ENCODE peak calls at places on chromosome 5, in five cellular contexts. F is astrocyte of the spinal cord, H is HFF-Myc, Q is heart left ventricle, R is lower leg skin. E is an unnamed sample.

GRCh38 chr5:143393516-143393915 is 10.0 kb downstream of the NR3C1 start:
- DNase-seq in F (no peak), H (no peak), Q (no peak), R (no peak), E (no peak)

GRCh38 chr5:39177629-39177959 is 41.8 kb downstream of the FYB1 start:
- DNase-seq in F (no peak), H (no peak), Q (no peak), R (no peak), E (no peak)

GRCh38 chr5:99141534-99142135 is 212.8 kb upstream of the CHD1 start:
- DNase-seq in F (no peak), H (no peak), Q (no peak), R (no peak), E (no peak)

GRCh38 chr5:55868846-55869245 is 17.7 kb downstream of the IL31RA start:
- DNase-seq in F (peak), H (peak), Q (no peak), R (no peak), E (no peak)

GRCh38 chr5:38579105-38579504 is 22.7 kb upstream of the LIFR start:
- DNase-seq in F (no peak), H (no peak), Q (no peak), R (no peak), E (no peak)

GRCh38 chr5:88045931-88046461 is 222.6 kb downstream of the TMEM161B start:
- DNase-seq in F (peak), H (no peak), Q (no peak), R (no peak), E (no peak)

GRCh38 chr5:73672130-73672529 is 46.1 kb downstream of the ARHGEF28 start:
- DNase-seq in F (no peak), H (no peak), Q (no peak), R (no peak), E (no peak)

GRCh38 chr5:133404724-133405123 is 207.6 kb downstream of the FSTL4 start:
- DNase-seq in F (no peak), H (no peak), Q (no peak), R (no peak), E (peak)

GRCh38 chr5:149550267-149550582 is 1.0 kb downstream of the CSNK1A1 start:
- DNase-seq in F (peak), H (no peak), Q (no peak), R (no peak), E (no peak)

GRCh38 chr5:172868924-172869565 is 35.0 kb downstream of the ERGIC1 start:
- DNase-seq in F (peak), H (no peak), Q (peak), R (peak), E (no peak)

GRCh38 chr5:161086456-161086855 is 234.4 kb upstream of the ATP10B start:
- DNase-seq in F (peak), H (no peak), Q (no peak), R (no peak), E (no peak)

GRCh38 chr5:1167728-1168709 is 33.4 kb upstream of the SLC6A19 start:
- DNase-seq in F (peak), H (peak), Q (peak), R (peak), E (no peak)

GRCh38 chr5:171644536-171644935 is 141.1 kb upstream of the SMIM23 start:
- DNase-seq in F (no peak), H (no peak), Q (no peak), R (no peak), E (no peak)

GRCh38 chr5:118919016-118919415 is 69.3 kb downstream of the DTWD2 start:
- DNase-seq in F (peak), H (peak), Q (no peak), R (no peak), E (no peak)

GRCh38 chr5:128038641-128039040 is 44.9 kb upstream of the SLC12A2 start:
- DNase-seq in F (peak), H (no peak), Q (no peak), R (no peak), E (no peak)

GRCh38 chr5:55897905-55898304 is 46.7 kb downstream of the IL31RA start:
- DNase-seq in F (peak), H (peak), Q (no peak), R (peak), E (peak)

GRCh38 chr5:101364469-101364868 is 461.4 kb upstream of the ST8SIA4 start:
- DNase-seq in F (no peak), H (no peak), Q (no peak), R (peak), E (no peak)

GRCh38 chr5:60789541-60789940 is 54.5 kb downstream of the ELOVL7 start:
- DNase-seq in F (no peak), H (no peak), Q (no peak), R (no peak), E (no peak)

GRCh38 chr5:148147415-148147814 is 20.9 kb upstream of the SPINK14 start:
- DNase-seq in F (no peak), H (no peak), Q (no peak), R (no peak), E (no peak)

GRCh38 chr5:147101654-147102053 is 133.2 kb upstream of the STK32A start:
- DNase-seq in F (peak), H (no peak), Q (no peak), R (no peak), E (no peak)

GRCh38 chr5:160959804-160960203 is 107.8 kb upstream of the ATP10B start:
- DNase-seq in F (no peak), H (no peak), Q (no peak), R (peak), E (no peak)

GRCh38 chr5:131164931-131165727 is at the start of gene HINT1:
- DNase-seq in F (peak), H (peak), Q (peak), R (peak), E (peak)
- TF ChIP-seq CTCF in F (peak), H (no peak), Q (peak), R (no peak), E (no peak)

DNA sequence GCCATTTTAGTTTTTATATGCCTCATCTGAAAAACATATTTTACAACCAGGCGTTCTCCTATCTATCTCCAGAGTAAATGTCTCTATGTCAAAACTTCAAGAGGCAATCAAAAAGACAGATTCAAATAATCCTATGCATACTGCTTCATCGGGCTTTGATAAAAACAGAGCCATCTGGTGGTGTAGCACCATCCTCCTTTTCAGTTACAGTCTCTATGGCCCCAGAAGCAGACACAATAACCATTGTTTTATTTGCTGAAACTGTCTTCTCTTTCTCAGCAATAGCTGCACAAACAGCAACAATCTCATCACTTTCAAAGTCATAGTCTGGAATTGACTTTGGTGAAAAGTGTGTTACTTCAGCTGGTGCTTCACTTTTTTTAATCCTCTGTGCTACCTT is 36.3 kb downstream of the PTGER4 start:
- DNase-seq in F (no peak), H (no peak), Q (no peak), R (no peak), E (no peak)
- TF ChIP-seq CTCF in F (peak), H (peak), Q (no peak), R (no peak), E (no peak)

DNA sequence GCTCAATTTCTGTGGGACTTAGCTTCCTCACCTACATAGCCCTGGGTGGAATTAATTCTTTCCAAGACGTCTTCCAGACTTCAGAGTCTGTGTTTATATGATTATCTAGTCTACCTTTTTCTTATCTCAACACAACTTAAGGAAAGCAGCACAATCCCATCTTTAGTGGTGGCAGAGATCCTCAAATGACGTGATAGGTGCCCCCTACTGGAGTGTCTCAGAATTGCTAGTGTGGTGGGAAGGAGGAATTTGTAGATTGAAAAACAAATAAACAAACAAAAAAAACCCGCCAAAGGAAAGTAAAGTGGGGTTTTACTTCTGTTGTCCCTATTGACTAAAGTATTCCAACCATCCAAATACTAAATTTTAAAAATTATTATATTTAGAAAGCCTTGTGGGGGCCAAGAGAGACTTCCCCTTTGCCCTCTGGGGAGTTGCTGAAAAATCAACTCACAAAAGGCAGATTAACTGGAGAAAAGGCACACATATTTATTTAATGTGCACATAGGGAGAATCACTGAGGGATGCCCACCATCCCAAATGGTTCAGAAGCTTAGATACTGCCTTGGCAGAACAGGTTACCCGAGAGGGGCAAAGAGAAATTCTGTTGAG is 283.3 kb downstream of the TMEM167A start:
- DNase-seq in F (peak), H (peak), Q (no peak), R (no peak), E (no peak)
- TF ChIP-seq CTCF in F (peak), H (peak), Q (peak), R (no peak), E (peak)

DNA sequence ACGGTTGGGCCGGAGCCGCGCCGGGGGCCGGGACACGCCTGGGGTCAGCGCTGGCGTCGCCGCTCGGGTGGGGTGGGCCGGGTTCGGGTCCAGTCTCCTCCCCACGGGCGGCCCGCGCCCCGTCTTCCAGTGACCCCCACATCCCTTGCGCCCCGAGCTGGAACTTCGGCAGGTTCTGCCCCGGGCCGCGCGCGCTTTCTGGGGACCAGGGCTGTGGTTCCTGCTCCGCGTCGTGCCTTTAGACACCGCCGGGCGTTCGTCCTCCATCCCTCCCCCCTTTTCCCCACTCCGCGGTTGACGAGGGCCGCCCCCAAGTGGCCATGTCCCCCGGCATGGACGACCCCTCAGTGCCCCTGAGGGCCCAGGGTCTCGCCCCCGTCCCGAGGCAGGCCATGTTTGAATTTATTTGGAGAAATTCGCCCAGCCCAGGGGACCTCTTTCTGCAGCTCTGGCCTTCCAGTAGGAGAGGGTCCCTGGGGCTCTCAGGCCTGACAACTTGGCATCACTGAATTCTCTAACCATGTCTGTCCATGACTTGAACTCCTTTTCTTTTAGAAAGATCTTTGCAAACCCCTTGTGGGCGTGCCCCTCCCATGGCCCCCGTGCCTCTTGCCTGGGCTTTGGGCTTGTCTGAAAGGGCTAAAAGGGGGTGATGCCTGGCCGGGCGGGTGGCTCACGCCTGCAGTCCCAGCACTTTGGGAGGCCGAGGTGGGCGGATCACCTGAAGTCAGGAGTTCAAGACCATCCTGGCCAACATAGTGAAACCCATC is 3.4 kb upstream of the SQSTM1 start:
- DNase-seq in F (no peak), H (no peak), Q (no peak), R (no peak), E (no peak)
- TF ChIP-seq CTCF in F (no peak), H (no peak), Q (peak), R (no peak), E (no peak)